ENCODE peak calls at places on chromosomes 4 and X, in ten cellular contexts. X is body of pancreas, W is colonic mucosa, F is heart right ventricle, G is coronary artery, C is dorsolateral prefrontal cortex, R is spleen, S is cardiac muscle cell, O is IMR-90, Y is PC-3. E is an unnamed sample.

GRCh38 chrX:19555236-19555635 is 39.9 kb upstream of the MAP3K15 start:
- DNase-seq in X (no peak), Y (no peak), C (no peak), O (no peak), F (no peak), W (no peak), G (no peak), S (no peak), R (no peak), E (no peak)

GRCh38 chr4:6746721-6747689 is 31.0 kb downstream of the BLOC1S4 start:
- DNase-seq in O (no peak), X (peak), Y (peak), R (peak), F (peak), G (peak), S (peak), W (peak), C (no peak), E (peak)

GRCh38 chr4:163161536-163162205 is 5.0 kb downstream of the NAF1 start:
- DNase-seq in G (no peak), R (no peak), C (no peak), W (no peak), Y (peak), S (peak), O (peak), F (no peak), X (no peak), E (no peak)

GRCh38 chrX:110131031-110131430 is 128.1 kb downstream of the TMEM164 start:
- DNase-seq in F (no peak), G (no peak), Y (no peak), C (no peak), X (no peak), O (no peak), S (no peak), R (no peak), W (no peak), E (no peak)

GRCh38 chr4:15479089-15479912 is 9.6 kb downstream of the CC2D2A start:
- DNase-seq in G (peak), C (peak), R (no peak), X (peak), Y (peak), O (peak), S (peak), W (peak), F (peak), E (peak)

GRCh38 chr4:67658302-67658701 is 42.7 kb downstream of the UBA6 start:
- DNase-seq in S (no peak), Y (no peak), F (no peak), C (no peak), W (no peak), R (no peak), O (no peak), X (no peak), G (no peak), E (no peak)

GRCh38 chr4:106986486-106986885 is 49.6 kb downstream of the DKK2 start:
- DNase-seq in F (no peak), C (no peak), G (no peak), R (no peak), Y (no peak), X (no peak), S (no peak), W (no peak), O (no peak), E (no peak)

GRCh38 chr4:97121493-97121892 is 1021.8 kb downstream of the STPG2 start:
- DNase-seq in C (no peak), W (no peak), G (no peak), Y (no peak), R (no peak), O (no peak), S (no peak), F (no peak), X (no peak), E (no peak)

GRCh38 chrX:109384569-109385174 is 97.2 kb downstream of the GUCY2F start:
- DNase-seq in R (no peak), Y (peak), X (no peak), G (no peak), C (no peak), F (peak), O (peak), W (no peak), S (peak), E (peak)

GRCh38 chrX:15749642-15750610 is 11.9 kb downstream of the CA5B start:
- DNase-seq in G (no peak), F (peak), C (no peak), W (peak), Y (no peak), X (no peak), R (no peak), S (no peak), O (peak), E (no peak)

GRCh38 chr4:42398448-42399355 is 1.4 kb downstream of the SHISA3 start:
- DNase-seq in G (no peak), O (no peak), Y (peak), W (no peak), C (no peak), S (peak), F (no peak), X (no peak), R (no peak), E (peak)

GRCh38 chr4:188399834-188400233 is 260.6 kb downstream of the TRIML1 start:
- DNase-seq in X (no peak), C (no peak), O (no peak), R (no peak), G (no peak), W (no peak), S (no peak), F (no peak), Y (no peak), E (peak)

GRCh38 chr4:19566041-19566440 is 685.7 kb upstream of the SLIT2 start:
- DNase-seq in Y (no peak), F (no peak), C (no peak), R (no peak), S (no peak), W (no peak), O (no peak), G (no peak), X (no peak), E (no peak)

GRCh38 chrX:154372612-154373022 is 1.8 kb downstream of the FLNA start:
- DNase-seq in C (no peak), W (no peak), Y (no peak), G (no peak), F (no peak), O (peak), S (no peak), X (peak), R (no peak), E (no peak)

GRCh38 chr4:76947369-76947768 is 2.2 kb upstream of the SEPTIN11 start:
- DNase-seq in S (peak), C (no peak), G (no peak), R (no peak), F (no peak), Y (no peak), W (no peak), O (no peak), X (peak), E (no peak)

GRCh38 chrX:106734827-106735226 is 8.3 kb downstream of the RNF128 start:
- DNase-seq in F (no peak), R (no peak), S (no peak), C (no peak), G (no peak), O (no peak), W (no peak), X (no peak), Y (no peak), E (no peak)

GRCh38 chr4:156779774-156780173 is 191.8 kb downstream of the PDGFC start:
- DNase-seq in Y (peak), O (peak), C (no peak), F (no peak), W (no peak), X (no peak), S (peak), G (no peak), R (no peak), E (no peak)

GRCh38 chr4:156778093-156778492 is 193.5 kb downstream of the PDGFC start:
- DNase-seq in W (no peak), O (peak), Y (peak), C (no peak), F (no peak), R (no peak), G (no peak), X (no peak), S (no peak), E (no peak)

GRCh38 chr4:156778606-156779005 is 193.0 kb downstream of the PDGFC start:
- DNase-seq in O (peak), F (no peak), W (no peak), G (no peak), Y (peak), R (no peak), S (peak), X (no peak), C (no peak), E (no peak)

GRCh38 chr4:156781852-156782251 is 189.7 kb downstream of the PDGFC start:
- DNase-seq in F (no peak), R (no peak), C (no peak), Y (peak), W (no peak), G (no peak), S (no peak), X (no peak), O (peak), E (no peak)

DNA sequence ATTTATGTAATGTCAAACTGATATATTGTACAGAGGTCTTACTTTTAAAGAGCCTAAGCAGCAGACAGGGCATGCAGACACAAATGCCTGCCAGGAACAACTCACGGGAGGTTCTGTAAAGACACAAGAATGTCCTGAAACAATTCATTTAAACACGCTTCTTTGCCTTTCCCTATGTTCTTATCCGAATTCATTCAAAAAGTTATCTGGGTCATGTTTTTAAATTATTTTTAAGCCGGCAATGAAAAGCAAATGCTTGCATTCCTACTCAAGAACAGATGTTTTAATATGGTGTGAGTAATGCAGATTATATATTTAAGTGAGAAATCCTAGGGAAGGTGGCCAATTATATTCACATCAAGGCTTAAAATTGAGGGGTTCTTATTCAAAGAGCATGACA is 192.6 kb downstream of the PDGFC start:
- DNase-seq in F (no peak), S (peak), X (no peak), O (peak), Y (peak), R (no peak), W (no peak), G (no peak), C (no peak), E (no peak)
- H3K27ac ChIP-seq in F (peak), S (no peak), X (no peak), O (peak), Y (peak), R (no peak), W (no peak), G (no peak), C (no peak), E (peak)

DNA sequence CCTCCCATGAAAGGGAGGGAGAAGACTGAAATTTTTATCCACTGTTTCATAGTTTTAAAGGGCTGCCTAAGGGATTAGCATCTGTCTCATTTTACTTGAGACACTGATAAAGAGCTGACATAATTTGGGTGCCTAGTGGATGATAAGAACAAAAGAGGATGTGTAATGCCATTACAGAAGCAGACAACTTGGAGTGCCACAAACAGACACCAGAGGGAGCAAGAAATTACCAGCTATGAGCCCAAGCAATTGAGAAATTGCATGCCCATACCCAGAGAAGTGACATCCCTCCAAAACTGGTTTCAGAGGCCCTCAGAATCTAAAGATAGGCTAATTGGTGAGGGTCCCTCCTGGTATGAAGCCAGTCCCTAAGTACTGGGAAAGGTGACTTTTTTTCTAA is 38.5 kb upstream of the POU3F4 start:
- DNase-seq in W (peak), F (no peak), X (peak), S (no peak), R (no peak), Y (peak), C (no peak), G (no peak), O (peak), E (peak)
- H3K4me3 ChIP-seq in W (no peak), F (no peak), X (no peak), S (no peak), R (no peak), Y (no peak), C (no peak), G (no peak), O (no peak), E (no peak)

DNA sequence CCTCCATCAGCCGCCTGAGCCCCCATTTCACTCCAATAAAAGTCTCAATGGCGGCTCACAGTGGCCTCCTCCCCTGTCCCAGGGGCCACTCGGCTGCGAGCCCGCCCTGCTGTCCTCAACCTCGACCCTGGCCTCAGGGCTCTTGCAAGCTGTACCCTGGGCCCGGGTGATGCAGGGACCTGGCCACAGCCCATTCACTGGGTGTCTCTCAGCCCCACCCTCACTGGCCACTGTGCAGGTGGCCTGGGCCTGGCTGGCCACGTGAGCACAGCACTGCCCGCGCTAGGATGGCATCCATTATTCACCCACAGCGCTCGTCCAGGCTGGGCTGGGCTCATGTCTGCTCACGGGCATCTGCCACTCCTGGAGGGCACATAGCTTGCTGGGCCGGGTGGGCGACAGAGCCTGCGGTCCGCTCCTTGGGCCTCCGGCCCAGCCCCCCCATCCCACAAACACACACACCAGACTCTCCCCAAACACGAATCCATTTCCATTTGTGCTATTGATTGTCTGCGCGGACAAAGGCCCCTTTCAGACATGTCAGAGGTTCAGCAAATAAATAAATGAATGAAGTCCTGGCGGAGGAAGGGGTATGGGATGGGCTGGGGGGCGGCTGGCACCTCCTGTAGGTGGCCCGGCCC is 16.5 kb upstream of the FGFR3 start:
- DNase-seq in R (no peak), W (no peak), F (no peak), G (no peak), S (no peak), X (peak), Y (no peak), C (no peak), O (no peak), E (no peak)
- H3K27ac ChIP-seq in R (no peak), W (no peak), F (no peak), G (no peak), S (no peak), X (peak), Y (no peak), C (peak), O (no peak), E (no peak)

DNA sequence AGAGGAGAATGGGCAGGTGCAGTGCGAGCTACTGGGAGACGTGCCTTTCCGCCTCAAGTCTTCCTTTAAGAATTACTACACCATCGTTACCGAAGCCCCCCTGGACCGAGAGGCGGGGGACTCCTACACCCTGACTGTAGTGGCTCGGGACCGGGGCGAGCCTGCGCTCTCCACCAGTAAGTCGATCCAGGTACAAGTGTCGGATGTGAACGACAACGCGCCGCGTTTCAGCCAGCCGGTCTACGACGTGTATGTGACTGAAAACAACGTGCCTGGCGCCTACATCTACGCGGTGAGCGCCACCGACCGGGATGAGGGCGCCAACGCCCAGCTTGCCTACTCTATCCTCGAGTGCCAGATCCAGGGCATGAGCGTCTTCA is 2.2 kb downstream of the PCDH10 start:
- DNase-seq in G (peak), S (peak), W (no peak), O (no peak), X (no peak), F (no peak), C (peak), R (no peak), Y (no peak), E (no peak)
- H3K4me3 ChIP-seq in G (peak), S (peak), W (no peak), O (no peak), X (no peak), F (no peak), C (peak), R (peak), Y (no peak), E (peak)

GRCh38 chrX:44489515-44489914 is 53.1 kb downstream of the FUNDC1 start:
- DNase-seq in W (no peak), C (no peak), S (no peak), G (no peak), Y (no peak), O (no peak), X (no peak), F (no peak), R (no peak), E (no peak)

GRCh38 chrX:44480591-44480990 is 62.1 kb downstream of the FUNDC1 start:
- DNase-seq in S (no peak), X (no peak), Y (peak), C (no peak), W (no peak), G (no peak), R (no peak), O (no peak), F (no peak), E (no peak)

GRCh38 chrX:44482575-44482974 is 60.1 kb downstream of the FUNDC1 start:
- DNase-seq in X (no peak), W (no peak), S (no peak), O (no peak), G (no peak), C (no peak), Y (no peak), F (no peak), R (no peak), E (no peak)

GRCh38 chrX:44484607-44485146 is 58.0 kb downstream of the FUNDC1 start:
- DNase-seq in R (no peak), G (no peak), O (no peak), X (no peak), S (no peak), Y (no peak), F (no peak), C (no peak), W (no peak), E (no peak)

DNA sequence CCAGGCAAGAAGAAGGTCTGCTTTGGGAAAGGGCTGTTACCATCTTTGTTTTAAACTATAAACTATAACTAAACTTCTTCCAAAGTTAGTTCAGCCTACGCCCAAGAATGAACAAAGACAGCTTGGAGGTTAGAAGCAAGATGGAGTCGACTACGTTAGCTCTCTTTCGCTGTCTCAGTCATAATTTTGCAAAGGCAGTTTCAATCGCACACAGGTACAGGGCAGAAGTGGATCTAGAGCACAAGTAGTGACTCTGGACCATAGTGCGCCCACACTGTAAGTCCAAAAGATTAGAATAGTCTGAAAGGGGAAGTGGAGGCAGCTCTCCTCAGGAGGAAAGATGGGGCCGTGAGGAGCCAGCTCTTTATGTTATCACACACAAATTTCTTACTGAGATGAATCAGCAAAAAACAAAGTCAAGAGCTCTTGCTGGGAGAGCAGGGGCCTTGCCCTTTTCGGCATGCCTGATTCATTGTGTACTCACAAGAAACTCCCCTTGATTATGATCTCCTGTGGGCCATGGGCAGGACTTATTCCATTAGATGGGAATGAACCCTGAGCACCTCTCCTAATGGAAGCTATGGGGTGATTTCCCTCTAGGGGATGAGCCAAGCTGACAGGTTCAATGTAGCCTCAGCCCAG is 58.6 kb downstream of the FUNDC1 start:
- DNase-seq in G (no peak), F (no peak), W (no peak), R (no peak), S (no peak), X (no peak), O (no peak), C (no peak), Y (peak), E (no peak)
- H3K27ac ChIP-seq in G (no peak), F (no peak), W (no peak), R (no peak), S (no peak), X (no peak), O (no peak), C (no peak), Y (peak), E (no peak)

GRCh38 chrX:103584606-103585005 is 709 bp upstream of the TCEAL4 start:
- DNase-seq in G (no peak), C (no peak), W (no peak), R (no peak), O (no peak), X (no peak), S (peak), F (no peak), Y (peak), E (no peak)
- H3K4me3 ChIP-seq in G (peak), C (peak), W (no peak), R (no peak), O (no peak), X (no peak), S (no peak), F (no peak), Y (peak), E (no peak)

GRCh38 chr4:40587351-40587750 is 42.3 kb downstream of the RBM47 start:
- DNase-seq in F (no peak), G (no peak), O (no peak), R (no peak), X (no peak), Y (no peak), C (no peak), W (no peak), S (no peak), E (no peak)
- H3K27ac ChIP-seq in F (peak), G (no peak), O (no peak), R (peak), X (peak), Y (no peak), C (no peak), W (no peak), S (no peak), E (peak)

E was measured in hepatocyte.